ENCODE peak calls at places on chromosome 6, in four cellular contexts. U, I, B and Q are unnamed samples.

GRCh38 chr6:43222418-43223059 is 6.7 kb downstream of the DNPH1 start:
- DNase-seq in B (no peak), I (no peak), U (no peak), Q (no peak)

GRCh38 chr6:76876922-76877553 is 586.3 kb downstream of the HTR1B start:
- DNase-seq in I (no peak), B (peak; percentile 55), U (no peak), Q (peak; percentile 72)

GRCh38 chr6:53866231-53866630 is 71.4 kb downstream of the LRRC1 start:
- DNase-seq in U (no peak), B (no peak), I (no peak), Q (no peak)

GRCh38 chr6:152748843-152749242 is 1.8 kb upstream of the VIP start:
- DNase-seq in I (no peak), B (no peak), U (no peak), Q (peak; percentile 7)

GRCh38 chr6:13537527-13537897 is 36.9 kb upstream of the SIRT5 start:
- DNase-seq in B (no peak), I (no peak), U (no peak), Q (no peak)

GRCh38 chr6:53436904-53437303 is 88.2 kb upstream of the ELOVL5 start:
- DNase-seq in U (no peak), I (no peak), B (no peak), Q (peak; percentile 13)

GRCh38 chr6:158708239-158708638 is 58.4 kb downstream of the SYTL3 start:
- DNase-seq in B (no peak), U (no peak), I (no peak), Q (no peak)

GRCh38 chr6:108921547-108922331 is 73.5 kb downstream of the ARMC2 start:
- DNase-seq in U (peak; percentile 19), I (no peak), B (no peak), Q (peak; percentile 66)

GRCh38 chr6:41705996-41706835 is 29.2 kb downstream of the TFEB start:
- DNase-seq in I (peak; percentile 28), U (peak; percentile 38), B (peak; percentile 52), Q (peak; percentile 40)

GRCh38 chr6:19557191-19557590 is 280.0 kb upstream of the ID4 start:
- DNase-seq in U (no peak), I (no peak), B (no peak), Q (no peak)

GRCh38 chr6:106069478-106069877 is 16.7 kb upstream of the PRDM1 start:
- DNase-seq in I (no peak), B (no peak), U (no peak), Q (peak; percentile 48)

GRCh38 chr6:159716247-159717086 is 10.8 kb upstream of the WTAP start:
- DNase-seq in I (no peak), U (peak; percentile 47), B (no peak), Q (peak; percentile 98)

GRCh38 chr6:18138906-18139305 is 16.0 kb downstream of the TPMT start:
- DNase-seq in B (no peak), I (no peak), U (no peak), Q (no peak)

GRCh38 chr6:83055366-83055964 is 10.2 kb downstream of the UBE3D start:
- DNase-seq in U (no peak), B (peak; percentile 48), I (peak; percentile 17), Q (peak; percentile 43)

GRCh38 chr6:100721256-100721655 is 159.9 kb downstream of the ASCC3 start:
- DNase-seq in I (no peak), U (no peak), B (no peak), Q (no peak)

GRCh38 chr6:4367643-4368042 is 232.3 kb upstream of the ECI2 start:
- DNase-seq in B (no peak), I (no peak), U (no peak), Q (no peak)

GRCh38 chr6:47447726-47448125 is 29.9 kb upstream of the CD2AP start:
- DNase-seq in I (no peak), B (no peak), U (no peak), Q (no peak)

GRCh38 chr6:40587240-40588069 is at the start of gene LRFN2:
- DNase-seq in B (peak; percentile 81), I (peak; percentile 25), U (no peak), Q (no peak)

GRCh38 chr6:97669191-97669651 is 386.2 kb upstream of the MMS22L start:
- DNase-seq in U (no peak), B (peak; percentile 24), I (no peak), Q (no peak)

GRCh38 chr6:102417368-102417767 is 1023.9 kb downstream of the GRIK2 start:
- DNase-seq in B (no peak), U (peak; percentile 93), I (no peak), Q (no peak)

GRCh38 chr6:152089992-152090391 is 282.5 kb downstream of the ESR1 start:
- DNase-seq in B (no peak), U (no peak), I (no peak), Q (peak; percentile 51)

GRCh38 chr6:56714982-56715456 is 72.3 kb upstream of the DST start:
- DNase-seq in I (no peak), B (no peak), U (no peak), Q (peak; percentile 94)

GRCh38 chr6:157951828-157952227 is 29.8 kb upstream of the SYNJ2 start:
- DNase-seq in I (no peak), U (no peak), B (no peak), Q (no peak)